ENCODE peak calls at places on chromosomes 2 and 18, in eight cellular contexts. B is GM23338, A is hepatocyte, F is colonic mucosa, M is Panc1, G is HepG2, R is AG04450, X is right cardiac atrium. Z is an unnamed sample.

GRCh38 chr2:182666674-182667320 is 49.3 kb upstream of the DNAJC10 start:
- DNase-seq in B (peak), A (peak), F (no peak), M (no peak), G (peak), R (no peak), X (no peak), Z (no peak)

GRCh38 chr18:2883137-2883671 is 36.4 kb downstream of the EMILIN2 start:
- DNase-seq in B (no peak), A (no peak), F (no peak), M (no peak), G (no peak), R (no peak), X (peak), Z (no peak)

GRCh38 chr2:207898354-207898695 is 127.0 kb downstream of the PLEKHM3 start:
- DNase-seq in B (no peak), A (no peak), F (no peak), M (no peak), G (no peak), R (no peak), X (no peak), Z (no peak)

GRCh38 chr18:3720818-3721545 is 271.0 kb downstream of the TGIF1 start:
- DNase-seq in B (no peak), A (peak), F (no peak), M (no peak), G (no peak), R (no peak), X (no peak), Z (no peak)

GRCh38 chr2:19474128-19474527 is 115.7 kb upstream of the OSR1 start:
- DNase-seq in B (no peak), A (peak), F (peak), M (no peak), G (no peak), R (no peak), X (no peak), Z (no peak)

GRCh38 chr2:134154269-134154668 is 99.6 kb upstream of the MGAT5 start:
- DNase-seq in B (no peak), A (no peak), F (peak), M (no peak), G (no peak), R (no peak), X (no peak), Z (peak)

GRCh38 chr2:240269886-240270285 is 129.4 kb upstream of the OTOS start:
- DNase-seq in B (no peak), A (no peak), F (no peak), M (no peak), G (no peak), R (no peak), X (no peak), Z (peak)

GRCh38 chr2:214244847-214245246 is 166.0 kb upstream of the VWC2L start:
- DNase-seq in B (peak), A (no peak), F (no peak), M (no peak), G (no peak), R (no peak), X (no peak), Z (no peak)

GRCh38 chr2:105116348-105116747 is 78.5 kb downstream of the MRPS9 start:
- DNase-seq in B (no peak), A (no peak), F (no peak), M (no peak), G (no peak), R (no peak), X (no peak), Z (no peak)

GRCh38 chr18:61466736-61467135 is 133.5 kb downstream of the CDH20 start:
- DNase-seq in B (peak), A (no peak), F (no peak), M (no peak), G (no peak), R (no peak), X (peak), Z (no peak)

GRCh38 chr2:150528861-150529801 is 41.7 kb upstream of the RND3 start:
- DNase-seq in B (peak), A (peak), F (no peak), M (peak), G (no peak), R (no peak), X (no peak), Z (no peak)

GRCh38 chr2:239466046-239466754 is 65.4 kb upstream of the HDAC4 start:
- DNase-seq in B (no peak), A (no peak), F (no peak), M (no peak), G (no peak), R (no peak), X (peak), Z (peak)

GRCh38 chr2:219398721-219399333 is 11.1 kb upstream of the DNPEP start:
- DNase-seq in B (no peak), A (peak), F (peak), M (no peak), G (peak), R (no peak), X (peak), Z (no peak)

GRCh38 chr2:60998628-60999545 is 18.6 kb upstream of the PEX13 start:
- DNase-seq in B (peak), A (peak), F (no peak), M (no peak), G (peak), R (peak), X (no peak), Z (no peak)

GRCh38 chr2:114079366-114080004 is 189.6 kb downstream of the ACTR3 start:
- DNase-seq in B (no peak), A (no peak), F (no peak), M (no peak), G (peak), R (no peak), X (no peak), Z (no peak)

GRCh38 chr2:159461076-159461475 is 155.3 kb downstream of the BAZ2B start:
- DNase-seq in B (no peak), A (no peak), F (no peak), M (no peak), G (no peak), R (no peak), X (no peak), Z (no peak)

GRCh38 chr2:203500951-203501350 is 34.1 kb downstream of the RAPH1 start:
- DNase-seq in B (no peak), A (no peak), F (no peak), M (no peak), G (no peak), R (no peak), X (no peak), Z (no peak)
- H3K4me3 ChIP-seq in B (no peak), A (no peak), F (no peak), M (no peak), G (no peak), R (no peak), X (no peak), Z (no peak)

GRCh38 chr2:86025229-86025820 is 80.4 kb downstream of the POLR1A start:
- DNase-seq in B (peak), A (no peak), F (no peak), M (no peak), G (no peak), R (no peak), X (peak), Z (no peak)

GRCh38 chr2:86027913-86028762 is 77.5 kb downstream of the POLR1A start:
- DNase-seq in B (no peak), A (no peak), F (no peak), M (no peak), G (no peak), R (no peak), X (peak), Z (peak)

GRCh38 chr2:86027196-86027912 is 78.3 kb downstream of the POLR1A start:
- DNase-seq in B (no peak), A (no peak), F (no peak), M (no peak), G (no peak), R (no peak), X (peak), Z (peak)

GRCh38 chr2:86025976-86026743 is 79.5 kb downstream of the POLR1A start:
- DNase-seq in B (no peak), A (no peak), F (no peak), M (no peak), G (no peak), R (no peak), X (peak), Z (no peak)

DNA sequence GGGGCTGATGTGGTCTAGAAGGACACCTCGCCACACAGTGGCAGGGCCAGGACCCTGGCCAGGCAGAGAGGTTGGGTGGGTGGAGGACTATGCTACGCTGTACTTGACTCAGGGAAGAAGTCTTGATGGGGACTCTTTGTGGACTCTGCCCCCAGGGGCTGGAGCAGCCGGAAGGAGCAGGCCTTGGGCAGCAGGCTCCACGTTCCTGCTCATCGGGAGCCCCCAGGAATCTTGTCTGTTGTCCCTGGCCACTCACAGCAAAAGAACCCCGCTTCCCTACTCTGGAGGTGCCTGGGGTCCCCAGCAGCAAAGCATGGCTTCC is 79.0 kb downstream of the POLR1A start:
- DNase-seq in B (no peak), A (no peak), F (no peak), M (no peak), G (no peak), R (no peak), X (peak), Z (no peak)
- H3K27ac ChIP-seq in B (no peak), A (no peak), F (no peak), M (no peak), G (no peak), R (no peak), X (no peak), Z (no peak)

DNA sequence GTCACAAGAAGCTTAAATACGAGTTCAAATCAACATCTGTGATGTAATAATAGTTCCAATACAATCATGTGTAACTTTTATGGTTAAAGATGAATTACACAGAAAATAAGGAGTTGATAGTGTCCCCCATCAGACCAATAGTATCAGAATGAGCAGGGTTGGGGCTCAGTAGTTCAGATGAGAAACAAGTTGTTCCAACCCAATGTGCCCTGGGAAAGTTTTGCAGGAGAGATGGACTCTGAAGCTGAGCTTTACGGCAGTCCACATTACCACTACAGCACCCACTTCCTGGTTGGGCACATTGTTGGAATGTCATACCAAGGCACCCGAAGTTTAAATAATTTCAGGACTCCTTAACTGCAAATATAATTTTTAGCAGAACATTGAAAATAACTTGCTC is 12.1 kb upstream of the CXCR4 start:
- DNase-seq in B (no peak), A (no peak), F (no peak), M (no peak), G (no peak), R (no peak), X (no peak), Z (no peak)
- H3K4me3 ChIP-seq in B (no peak), A (no peak), F (no peak), M (no peak), G (no peak), R (no peak), X (no peak), Z (no peak)

GRCh38 chr2:27720004-27720551 is 51.4 kb upstream of the MRPL33 start:
- DNase-seq in B (no peak), A (peak), F (no peak), M (peak), G (peak), R (peak), X (no peak), Z (no peak)
- H3K27ac ChIP-seq in B (no peak), A (peak), F (no peak), M (no peak), G (no peak), R (peak), X (no peak), Z (no peak)

GRCh38 chr2:68374184-68374583 is 9.1 kb downstream of the PLEK start:
- DNase-seq in B (no peak), A (no peak), F (no peak), M (no peak), G (no peak), R (no peak), X (no peak), Z (no peak)
- H3K4me3 ChIP-seq in B (no peak), A (no peak), F (no peak), M (no peak), G (no peak), R (no peak), X (no peak), Z (no peak)

GRCh38 chr18:42563995-42564394 is 551.5 kb downstream of the RIT2 start:
- DNase-seq in B (no peak), A (no peak), F (no peak), M (no peak), G (no peak), R (no peak), X (no peak), Z (no peak)

GRCh38 chr18:42564761-42565160 is 550.7 kb downstream of the RIT2 start:
- DNase-seq in B (no peak), A (no peak), F (no peak), M (no peak), G (no peak), R (no peak), X (no peak), Z (no peak)

GRCh38 chr18:42568773-42569172 is 546.7 kb downstream of the RIT2 start:
- DNase-seq in B (no peak), A (no peak), F (no peak), M (no peak), G (no peak), R (no peak), X (no peak), Z (no peak)
- H3K27ac ChIP-seq in B (no peak), A (no peak), F (no peak), M (no peak), G (no peak), R (no peak), X (no peak), Z (no peak)

GRCh38 chr18:58624011-58624410 is 4.9 kb downstream of the ALPK2 start:
- DNase-seq in B (no peak), A (peak), F (no peak), M (no peak), G (no peak), R (no peak), X (no peak), Z (no peak)

GRCh38 chr18:58630071-58630470 is 1.2 kb upstream of the ALPK2 start:
- DNase-seq in B (no peak), A (no peak), F (no peak), M (no peak), G (no peak), R (no peak), X (no peak), Z (no peak)

GRCh38 chr18:58631301-58631700 is 2.4 kb upstream of the ALPK2 start:
- DNase-seq in B (no peak), A (no peak), F (no peak), M (no peak), G (no peak), R (no peak), X (no peak), Z (no peak)

DNA sequence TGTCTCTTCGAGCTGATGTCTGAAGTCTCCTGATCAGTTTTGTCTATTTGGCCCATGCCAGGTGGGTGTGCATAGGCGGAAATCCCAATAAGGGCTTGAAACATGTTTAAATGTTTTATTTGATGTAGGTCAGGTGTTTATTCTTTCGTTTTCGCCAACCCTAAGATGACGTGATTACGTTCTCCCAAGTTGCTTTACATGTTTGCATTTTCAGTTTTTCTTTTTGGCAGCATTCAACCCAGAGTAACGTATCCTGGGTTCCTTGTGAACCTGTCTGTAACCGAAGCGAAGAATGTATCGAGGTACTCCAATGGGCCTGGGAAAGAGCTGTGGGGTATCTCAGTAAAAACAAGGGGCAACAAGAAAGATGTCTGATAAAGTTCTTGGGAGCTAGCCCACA is 3.1 kb downstream of the ALPK2 start:
- DNase-seq in B (no peak), A (no peak), F (no peak), M (no peak), G (no peak), R (no peak), X (no peak), Z (no peak)
- H3K4me3 ChIP-seq in B (no peak), A (no peak), F (no peak), M (peak), G (no peak), R (no peak), X (no peak), Z (no peak)

Z was measured in upper lobe of right lung.